ENCODE peak calls at places on chromosomes 7 and 10, in nine cellular contexts. P, N, O, I, B, L, G, W and Z are unnamed samples. For H3K4me1, the result is how much of the 10 kb centered on the place peaks cover.

GRCh38 chr7:66150471-66150870 is 35.8 kb downstream of the CRCP start:
- DNase-seq in P (peak), G (peak), O (peak), B (peak), W (peak), N (no peak), I (no peak), L (peak), Z (peak)

GRCh38 chr10:58016614-58017013 is 251.1 kb downstream of the IPMK start:
- DNase-seq in P (no peak), G (no peak), I (no peak), W (no peak), O (no peak), B (no peak), N (no peak), L (no peak), Z (no peak)

GRCh38 chr7:134602921-134603394 is 43.7 kb upstream of the BPGM start:
- DNase-seq in W (no peak), P (no peak), I (no peak), N (no peak), O (no peak), L (no peak), G (peak), B (peak), Z (no peak)

GRCh38 chr7:29013931-29014330 is 55.8 kb upstream of the TRIL start:
- DNase-seq in G (no peak), P (no peak), N (no peak), L (no peak), O (no peak), W (no peak), I (no peak), B (no peak), Z (no peak)

GRCh38 chr7:151888079-151888673 is 11.3 kb upstream of the PRKAG2 start:
- DNase-seq in G (no peak), O (peak), W (no peak), N (no peak), L (peak), P (no peak), I (no peak), B (no peak), Z (no peak)

GRCh38 chr7:148800677-148801076 is 83.4 kb downstream of the EZH2 start:
- DNase-seq in B (no peak), O (no peak), G (no peak), N (no peak), W (no peak), I (no peak), P (no peak), L (no peak), Z (no peak)

GRCh38 chr10:117885206-117885605 is 161.5 kb downstream of the RAB11FIP2 start:
- DNase-seq in O (no peak), G (no peak), I (no peak), L (no peak), B (no peak), N (no peak), P (no peak), W (no peak), Z (no peak)

GRCh38 chr10:81251457-81252115 is 623.4 kb upstream of the NRG3 start:
- DNase-seq in L (no peak), O (no peak), G (peak), N (no peak), B (no peak), W (no peak), P (no peak), I (no peak), Z (no peak)

GRCh38 chr10:84493951-84494848 is 165.8 kb downstream of the CCSER2 start:
- DNase-seq in W (no peak), G (no peak), I (no peak), L (no peak), B (peak), P (no peak), N (no peak), O (no peak), Z (peak)

GRCh38 chr10:46520381-46520780 is 36.1 kb downstream of the GPRIN2 start:
- DNase-seq in N (no peak), I (peak), W (no peak), L (peak), G (no peak), O (no peak), P (peak), B (no peak), Z (peak)

GRCh38 chr7:129110575-129111376 is 33.7 kb upstream of the TSPAN33 start:
- DNase-seq in I (peak), P (no peak), W (peak), G (peak), B (no peak), O (no peak), L (no peak), N (no peak), Z (peak)

GRCh38 chr7:40015790-40016296 is 65.8 kb downstream of the CDK13 start:
- DNase-seq in G (peak), B (peak), N (no peak), W (peak), L (no peak), P (no peak), I (no peak), O (no peak), Z (peak)

GRCh38 chr7:116231543-116232401 is 21.4 kb downstream of the TES start:
- DNase-seq in L (no peak), G (no peak), B (peak), I (no peak), W (no peak), N (no peak), P (no peak), O (no peak), Z (no peak)

GRCh38 chr10:95290446-95290800 is 380 bp downstream of the PDLIM1 start:
- DNase-seq in G (no peak), L (no peak), N (no peak), O (no peak), P (peak), I (no peak), B (no peak), W (peak), Z (no peak)
- H3K4me1 ChIP-seq in G (under half), L (under half), N (half or more), O (under half), P (under half), I (under half), B (under half), W (under half), Z (under half)

DNA sequence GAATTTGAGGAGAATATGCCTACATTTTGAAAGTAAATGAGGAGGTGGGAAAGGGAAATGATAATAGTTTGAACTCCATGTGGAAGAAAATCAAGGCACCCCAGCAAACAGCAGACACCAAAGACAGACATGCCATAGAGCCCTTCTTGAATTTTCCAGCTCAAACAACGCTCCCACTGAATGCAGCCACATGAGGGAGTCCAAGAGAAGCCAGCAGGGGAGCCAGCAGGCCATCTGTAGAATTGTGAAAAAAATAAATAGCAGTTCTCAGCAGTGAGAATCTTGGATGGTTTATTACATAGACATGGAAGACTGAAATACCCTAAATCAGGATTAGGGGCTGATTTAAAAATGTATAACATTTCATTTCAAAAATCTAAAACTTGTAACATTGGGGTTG is 1567.3 kb upstream of the LRRTM3 start:
- DNase-seq in G (peak), L (no peak), I (no peak), P (no peak), N (no peak), B (no peak), W (peak), O (no peak), Z (no peak)
- TF ChIP-seq CTCF in G (no peak), L (no peak), I (no peak), P (no peak), N (no peak), B (peak), W (no peak), O (no peak), Z (peak)

DNA sequence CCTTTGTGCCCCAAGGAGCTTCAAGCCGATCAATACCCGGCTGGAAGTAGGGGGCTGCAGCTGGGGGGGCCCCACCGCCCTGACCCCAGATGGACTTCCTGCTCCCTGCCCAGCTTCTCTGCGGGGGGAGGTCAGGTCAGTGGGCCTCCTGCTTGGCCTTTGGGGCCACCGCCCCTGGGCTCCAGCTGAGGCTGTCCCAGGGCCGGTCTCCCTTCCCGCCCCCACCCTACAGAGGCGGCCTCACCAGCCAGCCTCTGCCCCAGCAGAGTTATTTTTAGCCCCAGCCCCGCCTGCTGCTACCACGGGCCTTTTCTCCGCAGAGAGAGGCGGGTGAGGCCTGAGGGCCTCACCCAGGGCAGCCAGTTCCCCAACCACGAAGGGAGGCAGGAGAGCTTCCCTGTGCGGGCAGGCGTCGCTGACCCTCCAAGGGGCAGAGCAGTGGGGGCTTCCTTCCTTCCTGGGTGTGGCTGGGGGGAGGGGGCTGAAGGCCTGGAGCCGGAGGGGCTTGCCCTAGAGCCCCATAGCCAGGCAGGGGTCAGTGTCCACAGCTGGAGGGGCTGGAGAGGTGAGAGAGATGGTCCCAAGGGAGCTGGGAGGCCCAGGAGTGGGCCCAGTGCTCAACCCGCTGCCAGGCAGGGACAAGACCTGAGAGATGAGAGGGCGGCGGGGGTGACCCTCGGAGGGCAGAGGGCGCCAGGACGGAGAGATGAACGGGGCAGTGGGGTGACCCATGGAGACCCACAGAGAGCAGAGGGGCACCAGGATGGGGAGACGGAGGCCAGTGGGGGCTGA is 24.6 kb downstream of the PWWP2B start:
- DNase-seq in N (no peak), P (peak), G (peak), L (peak), I (no peak), W (peak), B (peak), O (peak), Z (peak)
- TF ChIP-seq POLR2A in N (no peak), P (no peak), G (no peak), L (peak), I (no peak), W (no peak), B (no peak), O (peak), Z (no peak)

GRCh38 chr7:75624134-75624832 is 114.5 kb downstream of the HIP1 start:
- DNase-seq in O (no peak), W (peak), I (no peak), L (peak), N (no peak), P (peak), G (peak), B (peak), Z (peak)

GRCh38 chr7:75623390-75624133 is 115.2 kb downstream of the HIP1 start:
- DNase-seq in I (no peak), B (peak), G (peak), P (no peak), W (no peak), L (no peak), O (no peak), N (no peak), Z (no peak)

GRCh38 chr7:75626954-75627353 is 111.8 kb downstream of the HIP1 start:
- DNase-seq in G (peak), O (no peak), P (no peak), I (no peak), N (no peak), L (no peak), W (no peak), B (no peak), Z (no peak)

GRCh38 chr7:75628055-75628454 is 110.7 kb downstream of the HIP1 start:
- DNase-seq in G (no peak), O (no peak), W (no peak), I (no peak), L (no peak), B (no peak), P (no peak), N (no peak), Z (no peak)

DNA sequence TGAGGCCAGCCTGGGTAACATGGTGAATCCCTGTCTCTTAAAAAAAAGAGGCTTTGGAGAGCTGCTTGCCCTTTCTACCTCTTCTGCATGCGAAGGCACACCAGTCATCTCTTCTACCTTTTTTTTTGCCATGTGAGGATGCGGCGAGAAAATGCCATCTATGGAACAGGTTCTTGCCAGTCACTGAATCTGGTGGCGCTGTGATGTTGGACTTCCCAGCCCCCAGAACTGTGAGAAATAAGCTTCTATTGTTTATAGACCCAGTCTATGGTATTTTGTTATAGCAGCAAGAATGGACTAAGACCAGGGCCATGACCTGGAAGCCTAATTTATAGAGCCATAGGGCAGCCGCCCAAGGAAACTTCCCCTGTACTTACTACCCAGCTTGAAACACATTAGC is 112.9 kb downstream of the HIP1 start:
- DNase-seq in I (no peak), N (no peak), P (no peak), B (no peak), O (no peak), L (no peak), G (no peak), W (no peak), Z (no peak)
- H3K4me1 ChIP-seq in I (under half), N (under half), P (under half), B (under half), O (under half), L (under half), G (half or more), W (under half), Z (under half)

GRCh38 chr10:116067825-116068224 is 205.2 kb downstream of the GFRA1 start:
- DNase-seq in L (no peak), O (no peak), W (no peak), P (no peak), G (no peak), B (no peak), I (no peak), N (no peak), Z (no peak)
- TF ChIP-seq CTCF in L (no peak), O (no peak), W (no peak), P (no peak), G (no peak), B (no peak), I (no peak), N (no peak), Z (no peak)

DNA sequence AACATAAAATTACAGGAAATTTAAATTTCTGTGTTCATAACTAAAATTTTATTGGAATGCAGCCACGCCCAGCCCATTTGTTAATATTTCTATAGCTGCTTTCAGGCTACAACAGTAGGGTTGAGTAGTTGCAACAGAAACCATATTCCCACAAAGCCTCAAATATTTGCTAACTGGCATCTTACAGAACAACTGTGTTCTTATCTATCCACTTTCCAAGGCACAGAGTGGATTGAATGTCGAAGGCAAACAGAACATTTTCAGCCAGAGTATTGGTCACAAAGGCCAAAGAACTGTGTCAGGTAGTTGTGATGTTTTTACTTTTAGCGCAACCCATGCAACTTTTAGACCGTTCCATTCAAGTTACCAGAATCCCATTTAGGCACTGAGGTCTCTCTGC is 51.1 kb upstream of the OPN4 start:
- DNase-seq in P (no peak), I (no peak), N (no peak), O (no peak), L (no peak), B (no peak), W (no peak), G (no peak), Z (no peak)
- TF ChIP-seq POLR2A in P (no peak), I (no peak), N (no peak), O (no peak), L (no peak), B (no peak), W (no peak), G (no peak), Z (no peak)

DNA sequence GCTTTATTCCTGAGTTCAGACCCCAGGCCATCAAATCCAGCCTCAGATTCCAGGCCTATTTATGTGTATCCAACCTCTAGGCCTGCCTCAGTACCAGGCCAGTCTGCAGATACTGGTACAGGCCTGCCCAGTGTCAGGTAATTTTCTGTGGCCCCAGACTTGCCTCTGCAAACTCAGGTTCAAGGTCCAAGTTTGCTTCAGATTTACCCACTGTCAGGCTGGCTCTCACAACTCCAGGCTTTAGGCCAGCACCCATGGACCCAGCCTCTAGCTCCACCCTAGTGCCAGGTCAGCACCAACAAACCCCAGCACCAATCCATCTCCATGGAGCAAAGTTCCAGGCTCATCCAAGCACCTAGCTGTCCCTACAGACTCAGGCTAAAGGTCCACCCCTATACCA is 169.7 kb downstream of the ITGB1 start:
- DNase-seq in N (no peak), W (no peak), P (peak), L (no peak), I (no peak), O (no peak), G (no peak), B (no peak), Z (no peak)
- H3K4me1 ChIP-seq in N (under half), W (under half), P (under half), L (under half), I (under half), O (under half), G (under half), B (under half), Z (under half)

GRCh38 chr7:42843209-42843800 is 68.6 kb downstream of the C7orf25 start:
- DNase-seq in L (peak), I (no peak), P (peak), W (peak), B (peak), G (peak), O (peak), N (no peak), Z (peak)
- TF ChIP-seq CTCF in L (peak), I (peak), P (peak), W (peak), B (peak), G (peak), O (peak), N (peak), Z (peak)

GRCh38 chr7:1460757-1461639 is 1.7 kb upstream of the MICALL2 start:
- DNase-seq in N (no peak), I (peak), P (peak), O (peak), W (peak), B (peak), G (peak), L (peak), Z (peak)
- TF ChIP-seq POLR2A in N (no peak), I (no peak), P (no peak), O (no peak), W (no peak), B (no peak), G (no peak), L (peak), Z (peak)